ENCODE peak calls at places on chromosome 3, in nine cellular contexts. Z is right atrium auricular region, O is hepatocyte, G is colonic mucosa, K is WERI-Rb-1, V is K562, W is dorsolateral prefrontal cortex, P is tibial nerve, A is HepG2. L is an unnamed sample.

GRCh38 chr3:168933614-168934013 is 729.9 kb downstream of the MECOM start:
- DNase-seq in V (no peak), G (no peak), K (no peak), W (no peak), Z (no peak), O (no peak), P (no peak), A (no peak), L (no peak)

GRCh38 chr3:120092444-120092843 is 1.8 kb downstream of the GSK3B start:
- DNase-seq in W (no peak), O (no peak), Z (no peak), G (no peak), P (no peak), A (no peak), K (no peak), V (no peak), L (no peak)

GRCh38 chr3:151169700-151170224 is 33.3 kb downstream of the GPR171 start:
- DNase-seq in O (no peak), Z (peak), G (no peak), A (no peak), P (peak), K (no peak), W (no peak), V (no peak), L (no peak)

GRCh38 chr3:65379223-65379622 is 659.5 kb downstream of the MAGI1 start:
- DNase-seq in O (no peak), V (no peak), G (no peak), A (no peak), P (no peak), Z (no peak), K (no peak), W (no peak), L (no peak)

GRCh38 chr3:142459096-142459495 is 11.3 kb upstream of the XRN1 start:
- DNase-seq in O (no peak), V (no peak), K (no peak), Z (no peak), W (no peak), A (no peak), P (no peak), G (no peak), L (no peak)

GRCh38 chr3:43994594-43995077 is 247.1 kb upstream of the TOPAZ1 start:
- DNase-seq in G (no peak), K (no peak), W (no peak), P (no peak), Z (no peak), O (no peak), A (no peak), V (no peak), L (no peak)

GRCh38 chr3:122714269-122714668 is 33.6 kb downstream of the PARP14 start:
- DNase-seq in Z (no peak), K (no peak), O (no peak), V (no peak), A (no peak), W (no peak), G (no peak), P (no peak), L (no peak)

GRCh38 chr3:149968216-149968615 is 2.5 kb downstream of the PFN2 start:
- DNase-seq in K (no peak), Z (no peak), W (no peak), G (no peak), A (no peak), O (no peak), V (no peak), P (no peak), L (no peak)

GRCh38 chr3:24272875-24273274 is 221.8 kb downstream of the THRB start:
- DNase-seq in V (no peak), K (no peak), O (no peak), P (no peak), A (peak), G (no peak), Z (no peak), W (no peak), L (no peak)

GRCh38 chr3:12999147-13000140 is 73.8 kb downstream of the IQSEC1 start:
- DNase-seq in P (peak), K (no peak), G (peak), Z (peak), W (no peak), V (peak), O (peak), A (peak), L (no peak)

DNA sequence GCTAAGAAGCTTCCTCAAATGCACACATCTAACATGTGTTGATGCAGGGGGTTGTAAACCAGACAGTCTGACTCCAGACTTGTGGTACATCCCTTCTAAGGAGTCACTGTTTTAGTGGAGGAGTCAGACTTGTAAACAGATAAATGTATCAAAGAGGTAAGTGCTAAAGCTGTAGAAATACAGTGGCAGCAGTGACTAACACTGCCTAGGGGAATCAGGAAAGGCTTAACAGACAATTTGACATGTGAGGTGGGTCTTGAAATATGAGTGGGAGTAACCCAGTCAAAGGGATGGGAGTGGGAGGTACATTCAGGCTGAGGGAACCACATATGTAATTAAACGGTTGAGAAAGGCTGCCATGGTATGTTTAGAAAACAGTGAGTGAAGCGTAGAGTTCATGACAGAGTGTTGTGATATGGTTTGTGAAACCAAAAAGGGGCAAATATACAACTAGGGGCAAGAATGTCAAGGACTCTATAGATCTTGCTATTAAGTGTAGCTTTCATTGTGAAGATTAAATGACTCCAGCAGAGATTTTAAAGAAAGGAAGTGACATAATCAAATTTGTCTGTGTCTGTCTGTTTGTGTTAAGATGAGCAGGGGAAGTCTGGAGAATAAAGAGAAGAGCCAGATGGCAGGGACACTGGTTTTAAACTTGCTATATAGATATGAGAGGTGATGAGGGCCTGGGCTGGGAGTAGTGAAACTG is 11.2 kb upstream of the ALCAM start:
- DNase-seq in K (no peak), A (no peak), P (no peak), O (no peak), Z (no peak), W (no peak), G (no peak), V (no peak), L (no peak)
- TF ChIP-seq CTCF in K (no peak), A (no peak), P (no peak), O (no peak), Z (no peak), W (no peak), G (no peak), V (no peak), L (no peak)

GRCh38 chr3:153903430-153903829 is 217.8 kb upstream of the ARHGEF26 start:
- DNase-seq in Z (no peak), P (no peak), K (no peak), V (no peak), W (no peak), G (no peak), A (no peak), O (no peak), L (no peak)
- TF ChIP-seq CTCF in Z (no peak), P (no peak), K (peak), V (no peak), W (no peak), G (no peak), A (no peak), O (no peak), L (no peak)

GRCh38 chr3:99620077-99620476 is 18.3 kb upstream of the COL8A1 start:
- DNase-seq in W (no peak), G (no peak), K (no peak), P (no peak), V (no peak), A (no peak), O (no peak), Z (no peak), L (no peak)
- TF ChIP-seq CTCF in W (no peak), G (no peak), K (no peak), P (no peak), V (no peak), A (no peak), O (no peak), Z (no peak), L (no peak)

DNA sequence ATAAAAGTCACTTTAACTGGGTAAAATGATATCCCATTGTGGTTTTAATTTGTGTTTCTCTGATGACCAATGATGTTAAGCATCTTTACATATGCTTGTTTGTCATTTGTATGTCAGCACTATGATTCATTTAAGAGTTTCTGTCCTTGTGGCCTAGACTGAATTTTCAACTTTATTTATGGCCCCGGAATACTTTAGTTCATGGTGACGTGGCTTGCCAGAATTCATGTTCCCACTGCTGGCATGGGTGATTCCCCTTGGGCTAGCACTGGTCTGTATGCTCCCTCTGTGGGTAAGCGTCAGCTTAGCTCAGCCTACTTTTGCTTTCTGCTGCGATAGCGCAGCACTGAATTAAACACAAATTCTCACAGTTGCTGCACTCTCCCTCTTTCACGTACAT is 436.3 kb upstream of the SGO1 start:
- DNase-seq in K (no peak), V (no peak), W (no peak), O (no peak), G (no peak), P (no peak), Z (no peak), A (no peak), L (no peak)
- TF ChIP-seq CTCF in K (no peak), V (no peak), W (no peak), O (no peak), G (no peak), P (no peak), Z (no peak), A (no peak), L (no peak)

GRCh38 chr3:59308684-59309083 is 258.9 kb upstream of the CFAP20DC start:
- DNase-seq in O (no peak), V (no peak), A (no peak), P (no peak), G (no peak), K (no peak), W (no peak), Z (no peak), L (no peak)
- TF ChIP-seq CTCF in O (no peak), V (peak), A (peak), P (no peak), G (no peak), K (peak), W (no peak), Z (no peak), L (peak)

GRCh38 chr3:194006102-194006501 is 129.8 kb upstream of the HES1 start:
- DNase-seq in G (no peak), W (no peak), P (no peak), Z (no peak), O (no peak), K (no peak), V (no peak), A (no peak), L (no peak)
- TF ChIP-seq CTCF in G (no peak), W (no peak), P (no peak), Z (no peak), O (no peak), K (no peak), V (peak), A (no peak), L (no peak)

GRCh38 chr3:126491221-126492013 is 15.7 kb upstream of the ZXDC start:
- DNase-seq in K (no peak), V (no peak), G (no peak), A (no peak), P (no peak), O (no peak), W (no peak), Z (no peak), L (no peak)

GRCh38 chr3:126488205-126488604 is 12.5 kb upstream of the ZXDC start:
- DNase-seq in O (no peak), A (no peak), Z (no peak), W (no peak), P (no peak), K (no peak), V (no peak), G (no peak), L (no peak)

GRCh38 chr3:126488886-126489569 is 13.3 kb upstream of the ZXDC start:
- DNase-seq in K (no peak), A (no peak), W (no peak), V (no peak), Z (no peak), O (no peak), P (no peak), G (no peak), L (no peak)

GRCh38 chr3:126493051-126493450 is 17.4 kb upstream of the ZXDC start:
- DNase-seq in W (no peak), K (no peak), O (no peak), V (no peak), Z (no peak), A (no peak), G (no peak), P (no peak), L (no peak)

DNA sequence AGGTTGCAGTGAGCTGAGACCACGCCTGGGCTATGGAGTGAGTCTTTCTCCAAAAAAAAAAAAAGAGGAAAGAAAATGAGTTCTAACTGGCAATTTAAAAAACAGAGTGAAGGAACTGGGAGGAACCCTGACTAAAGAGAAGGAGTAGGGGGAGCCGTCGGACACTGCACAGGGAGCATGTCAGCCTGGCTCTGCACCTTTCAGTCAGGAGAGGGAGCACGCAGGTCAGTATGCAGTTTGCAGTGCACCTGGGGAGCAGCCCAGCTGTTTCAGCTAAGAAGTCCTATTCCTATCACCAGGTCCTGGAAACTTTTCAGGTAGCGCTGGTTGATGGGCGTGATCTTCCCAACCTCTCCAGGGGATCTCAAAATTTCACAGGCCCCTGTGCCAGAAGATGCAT is 14.9 kb upstream of the ZXDC start:
- DNase-seq in A (peak), V (peak), P (no peak), W (no peak), Z (no peak), G (no peak), O (peak), K (peak), L (no peak)
- TF ChIP-seq CTCF in A (peak), V (peak), P (no peak), W (no peak), Z (no peak), G (no peak), O (peak), K (peak), L (no peak)

GRCh38 chr3:73419179-73419803 is 205.4 kb downstream of the PDZRN3 start:
- DNase-seq in K (no peak), W (no peak), Z (no peak), A (no peak), P (no peak), O (peak), V (no peak), G (no peak), L (no peak)
- TF ChIP-seq CTCF in K (peak), W (no peak), Z (peak), A (no peak), P (no peak), O (no peak), V (no peak), G (no peak), L (peak)

DNA sequence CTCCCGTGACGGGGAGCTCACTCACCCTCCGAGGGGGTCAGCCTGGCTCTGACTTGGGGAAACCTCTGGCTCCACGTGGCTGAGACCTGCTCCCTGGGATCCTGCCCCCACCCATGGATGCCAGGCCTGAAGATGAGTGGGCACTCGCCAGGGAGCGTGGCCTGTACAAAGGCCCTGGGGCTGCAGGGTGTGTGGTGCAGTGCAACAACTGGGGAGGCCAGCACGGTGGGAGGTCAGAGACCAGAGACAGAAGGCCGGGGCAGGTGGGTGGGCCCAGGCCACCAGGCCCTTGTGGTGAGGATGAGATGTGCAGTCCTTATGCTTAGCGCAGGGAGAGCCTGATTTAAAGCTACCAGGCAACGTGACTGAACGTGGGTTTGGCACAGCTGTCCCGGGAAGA is 5.0 kb downstream of the DNAJB8 start:
- DNase-seq in A (no peak), G (no peak), W (no peak), P (no peak), O (no peak), V (peak), Z (no peak), K (no peak), L (no peak)
- TF ChIP-seq CTCF in A (no peak), G (no peak), W (no peak), P (no peak), O (no peak), V (no peak), Z (no peak), K (peak), L (no peak)

L was measured in nephron progenitor cell.